ENCODE peak calls at places on chromosomes 12 and 14, in ten cellular contexts. One of them, this sample, is unnamed.

GRCh38 chr12:113852273-113852672 is 113.9 kb downstream of the RBM19 start:
- DNase-seq in C1 segment of cervical spinal cord: peak
- DNase-seq in dermis blood vessel endothelial cell: no peak
- DNase-seq in HEK293T: no peak
- DNase-seq in OCI-M1: no peak
- DNase-seq in activated CD4-positive, alpha-beta T cell treated with anti-CD3 and anti-CD28 coated beads, Interleukin-2, amount 10 ng/mL, durations not matched to agents 7 days and 5 days: no peak
- DNase-seq in SW 1271: no peak
- DNase-seq in Panc1: no peak
- DNase-seq in testis: no peak
- DNase-seq in central memory CD4-positive, alpha-beta T cell: no peak
- DNase-seq in this sample: no peak

GRCh38 chr14:87148655-87149054 is 844.3 kb downstream of the GALC start:
- DNase-seq in C1 segment of cervical spinal cord: no peak
- DNase-seq in dermis blood vessel endothelial cell: no peak
- DNase-seq in HEK293T: no peak
- DNase-seq in OCI-M1: no peak
- DNase-seq in activated CD4-positive, alpha-beta T cell treated with anti-CD3 and anti-CD28 coated beads, Interleukin-2, amount 10 ng/mL, durations not matched to agents 7 days and 5 days: no peak
- DNase-seq in SW 1271: no peak
- DNase-seq in Panc1: no peak
- DNase-seq in testis: no peak
- DNase-seq in central memory CD4-positive, alpha-beta T cell: no peak
- DNase-seq in this sample: no peak

GRCh38 chr14:79581912-79582576 is 629.3 kb downstream of the DIO2 start:
- DNase-seq in C1 segment of cervical spinal cord: no peak
- DNase-seq in dermis blood vessel endothelial cell: no peak
- DNase-seq in HEK293T: no peak
- DNase-seq in OCI-M1: no peak
- DNase-seq in activated CD4-positive, alpha-beta T cell treated with anti-CD3 and anti-CD28 coated beads, Interleukin-2, amount 10 ng/mL, durations not matched to agents 7 days and 5 days: no peak
- DNase-seq in SW 1271: no peak
- DNase-seq in Panc1: no peak
- DNase-seq in testis: no peak
- DNase-seq in central memory CD4-positive, alpha-beta T cell: no peak
- DNase-seq in this sample: no peak

GRCh38 chr14:38143170-38143569 is 64.5 kb upstream of the SSTR1 start:
- DNase-seq in C1 segment of cervical spinal cord: no peak
- DNase-seq in dermis blood vessel endothelial cell: no peak
- DNase-seq in HEK293T: no peak
- DNase-seq in OCI-M1: no peak
- DNase-seq in activated CD4-positive, alpha-beta T cell treated with anti-CD3 and anti-CD28 coated beads, Interleukin-2, amount 10 ng/mL, durations not matched to agents 7 days and 5 days: no peak
- DNase-seq in SW 1271: no peak
- DNase-seq in Panc1: no peak
- DNase-seq in testis: no peak
- DNase-seq in central memory CD4-positive, alpha-beta T cell: no peak
- DNase-seq in this sample: no peak

GRCh38 chr14:41257476-41257875 is 349.2 kb upstream of the LRFN5 start:
- DNase-seq in C1 segment of cervical spinal cord: no peak
- DNase-seq in dermis blood vessel endothelial cell: no peak
- DNase-seq in HEK293T: no peak
- DNase-seq in OCI-M1: no peak
- DNase-seq in activated CD4-positive, alpha-beta T cell treated with anti-CD3 and anti-CD28 coated beads, Interleukin-2, amount 10 ng/mL, durations not matched to agents 7 days and 5 days: no peak
- DNase-seq in SW 1271: no peak
- DNase-seq in Panc1: no peak
- DNase-seq in testis: no peak
- DNase-seq in central memory CD4-positive, alpha-beta T cell: no peak
- DNase-seq in this sample: no peak

GRCh38 chr14:56150018-56150417 is 31.8 kb downstream of the PELI2 start:
- DNase-seq in C1 segment of cervical spinal cord: no peak
- DNase-seq in dermis blood vessel endothelial cell: no peak
- DNase-seq in HEK293T: no peak
- DNase-seq in OCI-M1: no peak
- DNase-seq in activated CD4-positive, alpha-beta T cell treated with anti-CD3 and anti-CD28 coated beads, Interleukin-2, amount 10 ng/mL, durations not matched to agents 7 days and 5 days: no peak
- DNase-seq in SW 1271: no peak
- DNase-seq in Panc1: no peak
- DNase-seq in testis: no peak
- DNase-seq in central memory CD4-positive, alpha-beta T cell: no peak
- DNase-seq in this sample: no peak

GRCh38 chr14:105313381-105314286 is 914 bp upstream of the PACS2 start:
- DNase-seq in C1 segment of cervical spinal cord: no peak
- DNase-seq in dermis blood vessel endothelial cell: peak
- DNase-seq in HEK293T: no peak
- DNase-seq in OCI-M1: peak
- DNase-seq in activated CD4-positive, alpha-beta T cell treated with anti-CD3 and anti-CD28 coated beads, Interleukin-2, amount 10 ng/mL, durations not matched to agents 7 days and 5 days: no peak
- DNase-seq in SW 1271: no peak
- DNase-seq in Panc1: no peak
- DNase-seq in testis: no peak
- DNase-seq in central memory CD4-positive, alpha-beta T cell: no peak
- DNase-seq in this sample: peak

GRCh38 chr14:80491131-80491530 is 279.8 kb upstream of the DIO2 start:
- DNase-seq in C1 segment of cervical spinal cord: no peak
- DNase-seq in dermis blood vessel endothelial cell: peak
- DNase-seq in HEK293T: no peak
- DNase-seq in OCI-M1: no peak
- DNase-seq in activated CD4-positive, alpha-beta T cell treated with anti-CD3 and anti-CD28 coated beads, Interleukin-2, amount 10 ng/mL, durations not matched to agents 7 days and 5 days: no peak
- DNase-seq in SW 1271: no peak
- DNase-seq in Panc1: no peak
- DNase-seq in testis: peak
- DNase-seq in central memory CD4-positive, alpha-beta T cell: no peak
- DNase-seq in this sample: no peak

GRCh38 chr12:124762791-124763593 is 100.7 kb downstream of the SCARB1 start:
- DNase-seq in C1 segment of cervical spinal cord: no peak
- DNase-seq in dermis blood vessel endothelial cell: no peak
- DNase-seq in HEK293T: no peak
- DNase-seq in OCI-M1: no peak
- DNase-seq in activated CD4-positive, alpha-beta T cell treated with anti-CD3 and anti-CD28 coated beads, Interleukin-2, amount 10 ng/mL, durations not matched to agents 7 days and 5 days: no peak
- DNase-seq in SW 1271: no peak
- DNase-seq in Panc1: no peak
- DNase-seq in testis: no peak
- DNase-seq in central memory CD4-positive, alpha-beta T cell: no peak
- DNase-seq in this sample: no peak

GRCh38 chr14:67524152-67524963 is 8.7 kb upstream of the PLEKHH1 start:
- DNase-seq in C1 segment of cervical spinal cord: no peak
- DNase-seq in dermis blood vessel endothelial cell: no peak
- DNase-seq in HEK293T: no peak
- DNase-seq in OCI-M1: peak
- DNase-seq in activated CD4-positive, alpha-beta T cell treated with anti-CD3 and anti-CD28 coated beads, Interleukin-2, amount 10 ng/mL, durations not matched to agents 7 days and 5 days: no peak
- DNase-seq in SW 1271: no peak
- DNase-seq in Panc1: no peak
- DNase-seq in testis: no peak
- DNase-seq in central memory CD4-positive, alpha-beta T cell: no peak
- DNase-seq in this sample: no peak

GRCh38 chr14:71465316-71465715 is 466.9 kb upstream of the RGS6 start:
- DNase-seq in C1 segment of cervical spinal cord: no peak
- DNase-seq in dermis blood vessel endothelial cell: no peak
- DNase-seq in HEK293T: no peak
- DNase-seq in OCI-M1: no peak
- DNase-seq in activated CD4-positive, alpha-beta T cell treated with anti-CD3 and anti-CD28 coated beads, Interleukin-2, amount 10 ng/mL, durations not matched to agents 7 days and 5 days: no peak
- DNase-seq in SW 1271: no peak
- DNase-seq in Panc1: no peak
- DNase-seq in testis: no peak
- DNase-seq in central memory CD4-positive, alpha-beta T cell: no peak
- DNase-seq in this sample: no peak

GRCh38 chr14:64945431-64945830 is 2.9 kb upstream of the GPX2 start:
- DNase-seq in C1 segment of cervical spinal cord: no peak
- DNase-seq in dermis blood vessel endothelial cell: no peak
- DNase-seq in HEK293T: no peak
- DNase-seq in OCI-M1: no peak
- DNase-seq in activated CD4-positive, alpha-beta T cell treated with anti-CD3 and anti-CD28 coated beads, Interleukin-2, amount 10 ng/mL, durations not matched to agents 7 days and 5 days: no peak
- DNase-seq in SW 1271: no peak
- DNase-seq in Panc1: no peak
- DNase-seq in testis: no peak
- DNase-seq in central memory CD4-positive, alpha-beta T cell: no peak
- DNase-seq in this sample: no peak

GRCh38 chr12:131363841-131364425 is 347.0 kb upstream of the SFSWAP start:
- DNase-seq in C1 segment of cervical spinal cord: no peak
- DNase-seq in dermis blood vessel endothelial cell: no peak
- DNase-seq in HEK293T: no peak
- DNase-seq in OCI-M1: no peak
- DNase-seq in activated CD4-positive, alpha-beta T cell treated with anti-CD3 and anti-CD28 coated beads, Interleukin-2, amount 10 ng/mL, durations not matched to agents 7 days and 5 days: no peak
- DNase-seq in SW 1271: no peak
- DNase-seq in Panc1: no peak
- DNase-seq in testis: no peak
- DNase-seq in central memory CD4-positive, alpha-beta T cell: no peak
- DNase-seq in this sample: no peak